ENCODE peak calls at places on chromosomes 1 and 21, in ten cellular contexts. Q is occipital lobe, Y is erythroblast, I is B cell, D is AG09309, E is T-cell, Z is HT-29, C is Peyer's patch, W is T-helper 1 cell, U is dorsolateral prefrontal cortex. O is an unnamed sample.

GRCh38 chr1:174795806-174796205 is 203.9 kb upstream of the CACYBP start:
- DNase-seq in Z (no peak), Y (no peak), W (no peak), Q (no peak), D (no peak), U (no peak), E (no peak), C (no peak), I (no peak), O (peak; percentile 81)

GRCh38 chr1:85109475-85109874 is 61.2 kb upstream of the MCOLN3 start:
- DNase-seq in Y (peak; percentile 77), U (peak; percentile 41), W (peak; percentile 36), I (no peak), Q (peak; percentile 4), E (peak; percentile 32), Z (peak; percentile 67), C (peak; percentile 18), D (peak; percentile 46), O (peak; percentile 38)

GRCh38 chr1:91710261-91710660 is 175.7 kb downstream of the TGFBR3 start:
- DNase-seq in U (no peak), Y (no peak), C (no peak), W (no peak), I (no peak), Q (no peak), D (no peak), E (no peak), Z (no peak), O (no peak)

GRCh38 chr21:39658066-39658465 is 45.3 kb downstream of the B3GALT5 start:
- DNase-seq in Z (no peak), I (no peak), D (no peak), C (no peak), U (no peak), Y (no peak), E (no peak), Q (no peak), W (no peak), O (no peak)

GRCh38 chr21:25186278-25186677 is 421.0 kb downstream of the MRPL39 start:
- DNase-seq in Q (no peak), Z (no peak), U (no peak), E (no peak), C (peak; percentile 47), Y (no peak), D (no peak), I (no peak), W (no peak), O (no peak)

GRCh38 chr21:27776925-27777553 is 810.2 kb upstream of the ADAMTS5 start:
- DNase-seq in I (no peak), Z (no peak), U (no peak), D (no peak), C (no peak), W (no peak), Y (no peak), E (no peak), Q (no peak), O (no peak)

GRCh38 chr1:48688102-48688760 is 88.5 kb downstream of the BEND5 start:
- DNase-seq in I (no peak), U (no peak), W (no peak), C (no peak), Y (no peak), Z (peak; percentile 33), Q (no peak), E (no peak), D (no peak), O (no peak)

GRCh38 chr1:19869929-19870328 is 12.3 kb upstream of the OTUD3 start:
- DNase-seq in Q (no peak), I (no peak), W (no peak), D (no peak), Y (peak; percentile 65), Z (no peak), E (no peak), U (no peak), C (no peak), O (no peak)

GRCh38 chr1:31714442-31715096 is 10.8 kb upstream of the COL16A1 start:
- DNase-seq in W (peak; percentile 35), D (no peak), U (no peak), C (peak; percentile 30), Q (no peak), I (no peak), Z (peak; percentile 59), E (no peak), Y (peak; percentile 28), O (peak; percentile 99)

GRCh38 chr1:73593379-73593778 is 604.6 kb downstream of the LRRIQ3 start:
- DNase-seq in W (no peak), U (no peak), D (no peak), Y (no peak), C (no peak), Z (peak; percentile 83), E (no peak), Q (no peak), I (no peak), O (peak; percentile 82)

GRCh38 chr1:10634428-10635384 is 160.0 kb downstream of the PEX14 start:
- DNase-seq in C (no peak), Q (no peak), U (no peak), D (peak; percentile 57), Z (no peak), W (no peak), E (no peak), I (no peak), Y (no peak), O (peak; percentile 27)

GRCh38 chr1:153921803-153922075 is 1.0 kb downstream of the GATAD2B start:
- DNase-seq in C (no peak), Y (no peak), D (no peak), U (no peak), I (no peak), W (no peak), Q (no peak), E (no peak), Z (peak; percentile 29), O (no peak)

GRCh38 chr1:200075938-200076546 is 48.5 kb downstream of the NR5A2 start:
- DNase-seq in Y (no peak), Z (peak; percentile 76), I (no peak), D (peak; percentile 42), C (no peak), W (no peak), E (no peak), U (no peak), Q (no peak), O (peak; percentile 90)

GRCh38 chr21:37914211-37914900 is 1.9 kb downstream of the KCNJ6 start:
- DNase-seq in D (no peak), U (peak; percentile 41), I (no peak), C (no peak), Z (no peak), Q (no peak), E (no peak), Y (no peak), W (no peak), O (no peak)

GRCh38 chr1:40264354-40264781 is 6.3 kb downstream of the ZMPSTE24 start:
- DNase-seq in Q (no peak), C (no peak), U (no peak), D (no peak), Z (no peak), E (no peak), W (peak; percentile 44), Y (peak; percentile 28), I (no peak), O (no peak)

GRCh38 chr1:1067284-1068076 is 6.6 kb downstream of the RNF223 start:
- DNase-seq in C (no peak), Y (no peak), D (no peak), Z (peak; percentile 82), I (no peak), U (no peak), Q (no peak), E (no peak), W (no peak), O (no peak)

GRCh38 chr1:221166559-221167318 is 287.5 kb downstream of the HLX start:
- DNase-seq in W (no peak), Z (no peak), E (no peak), D (no peak), Q (no peak), C (peak; percentile 69), I (peak; percentile 63), Y (no peak), U (no peak), O (no peak)

GRCh38 chr1:155085504-155086181 is 7.0 kb downstream of the EFNA3 start:
- DNase-seq in C (peak; percentile 78), W (peak; percentile 70), I (peak; percentile 69), Z (peak; percentile 61), D (no peak), Y (peak; percentile 80), E (peak; percentile 61), U (no peak), Q (peak; percentile 24), O (no peak)

GRCh38 chr21:43733529-43734071 is 14.7 kb downstream of the PDXK start:
- DNase-seq in D (peak; percentile 46), W (no peak), Z (peak; percentile 37), E (no peak), I (no peak), Q (peak; percentile 63), Y (peak; percentile 60), C (no peak), U (peak; percentile 67), O (no peak)

GRCh38 chr1:201792534-201793305 is 36.2 kb upstream of the IPO9 start:
- DNase-seq in E (peak; percentile 20), U (peak; percentile 82), D (peak; percentile 55), W (peak; percentile 25), Z (peak; percentile 87), C (peak; percentile 52), I (peak; percentile 62), Q (peak; percentile 73), Y (peak; percentile 69), O (peak; percentile 80)

GRCh38 chr1:225713281-225713680 is 60.4 kb upstream of the ENAH start:
- DNase-seq in Z (no peak), C (no peak), D (no peak), W (no peak), Y (no peak), I (no peak), U (no peak), Q (no peak), E (no peak), O (no peak)

GRCh38 chr1:214491468-214492120 is 59.8 kb downstream of the PTPN14 start:
- DNase-seq in Y (no peak), D (no peak), Q (no peak), Z (no peak), U (no peak), E (no peak), C (no peak), I (no peak), W (no peak), O (no peak)

GRCh38 chr1:64251971-64252370 is 48.5 kb downstream of the UBE2U start:
- DNase-seq in D (no peak), Q (no peak), W (no peak), Z (no peak), U (no peak), C (no peak), I (no peak), Y (no peak), E (no peak), O (no peak)

GRCh38 chr1:8902765-8903164 is 24.3 kb upstream of the ENO1 start:
- DNase-seq in E (no peak), Q (no peak), D (peak; percentile 39), W (no peak), C (no peak), Y (no peak), Z (no peak), I (no peak), U (no peak), O (no peak)

GRCh38 chr1:202233824-202234223 is 40.2 kb downstream of the LGR6 start:
- DNase-seq in W (no peak), Z (no peak), I (no peak), C (no peak), U (no peak), D (no peak), Y (no peak), Q (no peak), E (no peak), O (no peak)

GRCh38 chr1:247054992-247055415 is 23.6 kb downstream of the ZNF670 start:
- DNase-seq in C (no peak), D (no peak), E (no peak), I (no peak), Y (peak; percentile 10), W (no peak), U (no peak), Q (no peak), Z (no peak), O (no peak)

GRCh38 chr1:213051127-213051880 is at the start of gene RPS6KC1:
- DNase-seq in C (peak; percentile 81), E (peak; percentile 80), I (peak; percentile 80), W (peak; percentile 86), Z (peak; percentile 77), U (peak; percentile 87), Y (peak; percentile 87), Q (peak; percentile 86), D (peak; percentile 23), O (peak; percentile 88)

GRCh38 chr1:47587891-47588582 is 150.2 kb downstream of the FOXD2 start:
- DNase-seq in Z (no peak), Q (no peak), D (no peak), U (no peak), E (no peak), W (no peak), Y (no peak), C (no peak), I (no peak), O (peak; percentile 28)

O was measured in SJSA1.